ENCODE peak calls at places on chromosomes 4 and X, in eight cellular contexts. J, X, I, U, V, P, W and N are unnamed samples.

GRCh38 chr4:145785391-145786008 is 105.6 kb downstream of the C4orf51 start:
- DNase-seq in J (no peak), X (no peak), I (no peak), U (no peak), V (no peak), P (no peak), W (no peak), N (no peak)

GRCh38 chr4:187992971-187993370 is 2.6 kb upstream of the ZFP42 start:
- DNase-seq in J (no peak), X (no peak), I (no peak), U (no peak), V (no peak), P (no peak), W (no peak), N (no peak)

GRCh38 chr4:165915215-165915614 is 42.2 kb downstream of the TLL1 start:
- DNase-seq in J (no peak), X (no peak), I (no peak), U (no peak), V (no peak), P (no peak), W (no peak), N (no peak)

GRCh38 chr4:15982833-15983528 is 20.0 kb upstream of the FGFBP2 start:
- DNase-seq in J (no peak), X (no peak), I (no peak), U (no peak), V (no peak), P (no peak), W (peak; percentile 68), N (no peak)

GRCh38 chr4:171880136-171880535 is 66.9 kb downstream of the GALNTL6 start:
- DNase-seq in J (no peak), X (no peak), I (no peak), U (no peak), V (no peak), P (no peak), W (peak; percentile 90), N (no peak)

GRCh38 chrX:47560179-47560830 is 700 bp upstream of the ARAF start:
- DNase-seq in J (no peak), X (no peak), I (no peak), U (no peak), V (no peak), P (no peak), W (no peak), N (no peak)

GRCh38 chr4:35559559-35560365 is 684.6 kb downstream of the ARAP2 start:
- DNase-seq in J (no peak), X (no peak), I (peak; percentile 57), U (no peak), V (no peak), P (no peak), W (no peak), N (no peak)

GRCh38 chrX:19017271-19017670 is 33.4 kb upstream of the PHKA2 start:
- DNase-seq in J (no peak), X (no peak), I (no peak), U (no peak), V (no peak), P (no peak), W (peak; percentile 7), N (no peak)

GRCh38 chr4:166527500-166527899 is 654.5 kb downstream of the TLL1 start:
- DNase-seq in J (no peak), X (no peak), I (no peak), U (no peak), V (no peak), P (no peak), W (peak; percentile 77), N (no peak)

GRCh38 chr4:102564399-102564921 is 63.3 kb downstream of the NFKB1 start:
- DNase-seq in J (no peak), X (no peak), I (no peak), U (no peak), V (no peak), P (no peak), W (peak; percentile 82), N (no peak)

GRCh38 chr4:108830509-108831244 is 67.8 kb upstream of the ETNPPL start:
- DNase-seq in J (peak; percentile 81), X (no peak), I (peak; percentile 81), U (peak; percentile 68), V (no peak), P (peak; percentile 87), W (peak; percentile 47), N (no peak)

GRCh38 chr4:172147702-172148101 is 334.5 kb downstream of the GALNTL6 start:
- DNase-seq in J (no peak), X (no peak), I (no peak), U (no peak), V (no peak), P (no peak), W (peak; percentile 9), N (no peak)

GRCh38 chrX:131762802-131763234 is 218.9 kb downstream of the OR13H1 start:
- DNase-seq in J (no peak), X (no peak), I (no peak), U (no peak), V (peak; percentile 60), P (peak; percentile 51), W (peak; percentile 54), N (no peak)

GRCh38 chrX:20620301-20620700 is 353.6 kb upstream of the RPS6KA3 start:
- DNase-seq in J (no peak), X (no peak), I (no peak), U (no peak), V (no peak), P (no peak), W (peak; percentile 80), N (no peak)

GRCh38 chr4:105666693-105667092 is 41.8 kb downstream of the INTS12 start:
- DNase-seq in J (no peak), X (no peak), I (no peak), U (no peak), V (no peak), P (no peak), W (peak; percentile 26), N (no peak)

GRCh38 chr4:622996-623913 is 2.1 kb upstream of the PDE6B start:
- DNase-seq in J (no peak), X (no peak), I (no peak), U (no peak), V (no peak), P (no peak), W (no peak), N (no peak)

GRCh38 chr4:623914-624626 is 1.3 kb upstream of the PDE6B start:
- DNase-seq in J (no peak), X (no peak), I (no peak), U (no peak), V (no peak), P (no peak), W (no peak), N (peak; percentile 23)

GRCh38 chr4:625631-626031 is 258 bp downstream of the PDE6B start:
- DNase-seq in J (no peak), X (no peak), I (no peak), U (no peak), V (no peak), P (no peak), W (no peak), N (no peak)

GRCh38 chr4:626201-627091 is 1.1 kb downstream of the PDE6B start:
- DNase-seq in J (no peak), X (no peak), I (no peak), U (no peak), V (no peak), P (no peak), W (no peak), N (peak; percentile 58)

DNA sequence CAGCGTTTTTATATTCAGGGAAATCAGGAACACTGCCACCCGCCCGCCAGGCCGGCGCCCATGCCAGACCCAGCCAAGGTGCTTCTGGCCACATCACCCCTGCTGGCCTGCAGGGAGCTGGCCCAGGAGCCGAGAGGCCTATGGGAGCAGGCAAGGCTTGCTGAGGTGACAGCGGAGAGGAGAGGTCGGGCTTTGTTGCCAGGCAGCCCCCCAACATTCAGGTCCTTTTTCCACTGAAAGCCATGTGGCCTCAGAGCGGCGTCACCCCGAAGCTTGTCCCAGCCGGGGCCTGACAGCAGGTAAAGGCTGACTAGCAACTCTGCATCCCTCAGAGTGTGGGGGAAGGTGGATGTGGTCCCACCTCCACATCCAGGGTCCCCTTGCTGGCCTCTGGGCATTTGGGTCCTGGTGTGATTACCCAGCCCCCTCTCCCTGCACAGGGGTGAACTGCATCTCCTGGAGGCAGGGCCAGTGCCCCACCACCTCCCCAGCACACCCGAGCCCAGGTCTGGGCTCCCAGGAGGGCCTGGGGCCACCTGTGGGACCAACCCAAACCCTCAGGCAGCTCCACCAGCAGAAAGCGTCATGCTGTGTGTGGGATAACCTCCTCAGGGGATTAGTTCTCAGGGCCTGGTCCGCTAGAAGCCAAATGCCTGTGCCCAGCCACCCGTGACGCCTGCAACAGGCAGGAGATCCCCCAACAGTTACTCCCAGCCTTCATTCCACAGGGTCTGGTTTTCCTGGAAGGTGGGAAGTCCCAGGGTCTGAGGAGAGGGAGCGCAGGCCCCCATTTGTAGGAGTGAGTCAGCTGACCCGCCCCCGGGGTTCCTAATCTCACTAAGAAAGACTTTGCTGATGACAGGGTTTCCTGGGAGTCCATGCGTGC is at the start of gene PDE6B:
- DNase-seq in J (no peak), X (no peak), I (no peak), U (no peak), V (no peak), P (no peak), W (no peak), N (peak; percentile 39)
- TF ChIP-seq CTCF in J (no peak), X (no peak), I (no peak), U (no peak), V (no peak), P (no peak), W (no peak), N (no peak)

GRCh38 chr4:24645765-24646550 is 61.6 kb upstream of the DHX15 start:
- DNase-seq in J (no peak), X (no peak), I (no peak), U (no peak), V (no peak), P (no peak), W (no peak), N (no peak)
- H3K27ac ChIP-seq in J (no peak overlapping the region), X (no peak overlapping the region), I (no peak overlapping the region), U (no peak overlapping the region), V (no peak overlapping the region), P (no peak overlapping the region), W (no peak overlapping the region), N (no peak overlapping the region)

GRCh38 chrX:64205735-64206491 is 405 bp upstream of the AMER1 start:
- DNase-seq in J (peak; percentile 92), X (peak; percentile 72), I (peak; percentile 96), U (peak; percentile 95), V (peak; percentile 94), P (peak; percentile 95), W (peak; percentile 91), N (peak; percentile 97)
- TF ChIP-seq CTCF in J (peak; percentile 19), X (no peak), I (peak; percentile 16), U (peak; percentile 20), V (no peak), P (no peak), W (no peak), N (no peak)

DNA sequence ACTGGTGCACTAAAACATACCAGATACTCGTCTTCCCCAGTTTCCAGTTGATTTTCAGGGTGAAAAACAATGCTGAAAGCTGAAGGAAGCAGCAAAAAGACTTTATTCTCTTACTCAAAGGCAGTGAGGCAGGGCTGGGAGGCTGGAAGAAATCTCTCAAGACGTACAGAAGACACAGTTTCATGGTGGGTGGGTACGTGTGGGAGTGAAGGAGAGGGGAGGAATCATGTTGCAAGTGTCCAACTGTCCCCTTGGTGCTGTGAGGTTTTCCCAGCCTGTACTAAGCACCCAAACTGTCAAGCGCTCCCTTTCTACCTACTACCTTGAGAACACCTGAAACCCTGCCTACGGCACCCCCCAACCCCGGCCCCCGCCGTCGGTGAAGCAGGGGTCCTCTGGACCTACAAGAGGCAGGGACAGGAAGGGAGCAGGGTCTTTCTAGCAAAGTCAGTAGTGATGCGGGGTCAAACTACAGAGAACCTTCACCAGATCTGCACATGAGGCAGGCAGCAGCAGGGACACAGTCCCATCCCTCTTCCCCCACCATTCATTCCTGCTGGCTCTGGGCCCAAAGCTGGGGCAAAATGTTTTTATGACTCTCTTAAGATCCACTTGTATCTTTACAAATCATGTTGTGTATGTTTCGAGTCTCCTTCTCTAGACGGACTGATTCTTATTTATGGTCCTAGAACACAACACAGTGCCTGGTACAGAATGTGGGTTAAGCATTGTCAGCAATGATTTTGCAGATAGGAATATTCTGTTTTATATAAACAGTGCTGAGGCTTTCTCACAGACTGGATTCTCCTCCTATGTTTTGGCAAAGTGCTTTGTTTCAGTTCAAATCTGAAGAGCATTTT is 2.4 kb upstream of the SETD7 start:
- DNase-seq in J (no peak), X (no peak), I (no peak), U (no peak), V (no peak), P (peak; percentile 27), W (no peak), N (no peak)
- H3K27ac ChIP-seq in J (no peak overlapping the region), X (no peak overlapping the region), I (no peak overlapping the region), U (no peak overlapping the region), V (no peak overlapping the region), P (no peak overlapping the region), W (no peak overlapping the region), N (no peak overlapping the region)